ENCODE peak calls at places on chromosome 12, in seven cellular contexts. One of them, this sample, is unnamed.

GRCh38 chr12:11877869-11878780 is 192.6 kb upstream of the BCL2L14 start:
- DNase-seq in transverse colon: peak
- DNase-seq in prostate gland: no peak
- DNase-seq in psoas muscle: no peak
- DNase-seq in lung: no peak
- DNase-seq in foreskin fibroblast: peak
- DNase-seq in AG09309: peak
- DNase-seq in this sample: no peak

GRCh38 chr12:132523576-132524331 is 33.8 kb downstream of the FBRSL1 start:
- DNase-seq in prostate gland: peak
- DNase-seq in foreskin fibroblast: peak
- DNase-seq in lung: peak
- DNase-seq in psoas muscle: peak
- DNase-seq in AG09309: no peak
- DNase-seq in transverse colon: peak
- DNase-seq in this sample: no peak

GRCh38 chr12:81627336-81628189 is 131.6 kb downstream of the PPFIA2 start:
- DNase-seq in lung: no peak
- DNase-seq in psoas muscle: no peak
- DNase-seq in transverse colon: no peak
- DNase-seq in foreskin fibroblast: peak
- DNase-seq in prostate gland: peak
- DNase-seq in AG09309: peak
- DNase-seq in this sample: peak

GRCh38 chr12:132275110-132275531 is 54.3 kb downstream of the GALNT9 start:
- DNase-seq in transverse colon: peak
- DNase-seq in AG09309: peak
- DNase-seq in psoas muscle: no peak
- DNase-seq in lung: no peak
- DNase-seq in prostate gland: peak
- DNase-seq in foreskin fibroblast: peak
- DNase-seq in this sample: no peak

GRCh38 chr12:120234643-120235368 is 30.7 kb downstream of the PXN start:
- DNase-seq in psoas muscle: peak
- DNase-seq in AG09309: peak
- DNase-seq in foreskin fibroblast: peak
- DNase-seq in lung: peak
- DNase-seq in prostate gland: peak
- DNase-seq in transverse colon: peak
- DNase-seq in this sample: peak

GRCh38 chr12:78192979-78193378 is 362.3 kb downstream of the NAV3 start:
- DNase-seq in prostate gland: no peak
- DNase-seq in AG09309: no peak
- DNase-seq in transverse colon: no peak
- DNase-seq in foreskin fibroblast: peak
- DNase-seq in psoas muscle: no peak
- DNase-seq in lung: no peak
- DNase-seq in this sample: no peak

GRCh38 chr12:39372929-39373328 is 70.0 kb downstream of the KIF21A start:
- DNase-seq in AG09309: no peak
- DNase-seq in psoas muscle: no peak
- DNase-seq in foreskin fibroblast: no peak
- DNase-seq in transverse colon: no peak
- DNase-seq in prostate gland: no peak
- DNase-seq in lung: no peak
- DNase-seq in this sample: no peak

GRCh38 chr12:60539592-60539991 is 943.8 kb downstream of the SLC16A7 start:
- DNase-seq in foreskin fibroblast: no peak
- DNase-seq in AG09309: no peak
- DNase-seq in transverse colon: no peak
- DNase-seq in lung: no peak
- DNase-seq in prostate gland: no peak
- DNase-seq in psoas muscle: no peak
- DNase-seq in this sample: no peak

GRCh38 chr12:121562484-121562883 is 18.3 kb downstream of the KDM2B start:
- DNase-seq in foreskin fibroblast: no peak
- DNase-seq in psoas muscle: no peak
- DNase-seq in transverse colon: no peak
- DNase-seq in lung: no peak
- DNase-seq in prostate gland: no peak
- DNase-seq in AG09309: no peak
- DNase-seq in this sample: no peak

GRCh38 chr12:123119808-123120207 is 31.1 kb downstream of the PITPNM2 start:
- DNase-seq in psoas muscle: no peak
- DNase-seq in lung: no peak
- DNase-seq in prostate gland: no peak
- DNase-seq in AG09309: no peak
- DNase-seq in foreskin fibroblast: peak
- DNase-seq in transverse colon: no peak
- DNase-seq in this sample: no peak

GRCh38 chr12:123388948-123389559 is 5.1 kb downstream of the KMT5A start:
- DNase-seq in psoas muscle: peak
- DNase-seq in foreskin fibroblast: no peak
- DNase-seq in lung: no peak
- DNase-seq in AG09309: no peak
- DNase-seq in transverse colon: no peak
- DNase-seq in prostate gland: no peak
- DNase-seq in this sample: no peak

GRCh38 chr12:124812972-124813371 is 50.7 kb downstream of the SCARB1 start:
- DNase-seq in AG09309: no peak
- DNase-seq in foreskin fibroblast: no peak
- DNase-seq in transverse colon: no peak
- DNase-seq in prostate gland: no peak
- DNase-seq in psoas muscle: no peak
- DNase-seq in lung: no peak
- DNase-seq in this sample: no peak

GRCh38 chr12:51752490-51752889 is 96.0 kb downstream of the FIGNL2 start:
- DNase-seq in AG09309: peak
- DNase-seq in psoas muscle: peak
- DNase-seq in prostate gland: no peak
- DNase-seq in transverse colon: peak
- DNase-seq in lung: peak
- DNase-seq in foreskin fibroblast: peak
- DNase-seq in this sample: peak

GRCh38 chr12:52025301-52026172 is 18.8 kb downstream of the TAMALIN start:
- DNase-seq in foreskin fibroblast: peak
- DNase-seq in psoas muscle: peak
- DNase-seq in lung: peak
- DNase-seq in prostate gland: peak
- DNase-seq in AG09309: no peak
- DNase-seq in transverse colon: peak
- DNase-seq in this sample: peak

GRCh38 chr12:25503666-25504065 is 49.4 kb downstream of the LMNTD1 start:
- DNase-seq in lung: no peak
- DNase-seq in AG09309: no peak
- DNase-seq in foreskin fibroblast: no peak
- DNase-seq in transverse colon: no peak
- DNase-seq in prostate gland: no peak
- DNase-seq in psoas muscle: no peak
- DNase-seq in this sample: no peak

GRCh38 chr12:63068857-63069442 is 82.1 kb downstream of the AVPR1A start:
- DNase-seq in AG09309: peak
- DNase-seq in psoas muscle: no peak
- DNase-seq in prostate gland: peak
- DNase-seq in foreskin fibroblast: peak
- DNase-seq in lung: no peak
- DNase-seq in transverse colon: no peak
- DNase-seq in this sample: no peak

DNA sequence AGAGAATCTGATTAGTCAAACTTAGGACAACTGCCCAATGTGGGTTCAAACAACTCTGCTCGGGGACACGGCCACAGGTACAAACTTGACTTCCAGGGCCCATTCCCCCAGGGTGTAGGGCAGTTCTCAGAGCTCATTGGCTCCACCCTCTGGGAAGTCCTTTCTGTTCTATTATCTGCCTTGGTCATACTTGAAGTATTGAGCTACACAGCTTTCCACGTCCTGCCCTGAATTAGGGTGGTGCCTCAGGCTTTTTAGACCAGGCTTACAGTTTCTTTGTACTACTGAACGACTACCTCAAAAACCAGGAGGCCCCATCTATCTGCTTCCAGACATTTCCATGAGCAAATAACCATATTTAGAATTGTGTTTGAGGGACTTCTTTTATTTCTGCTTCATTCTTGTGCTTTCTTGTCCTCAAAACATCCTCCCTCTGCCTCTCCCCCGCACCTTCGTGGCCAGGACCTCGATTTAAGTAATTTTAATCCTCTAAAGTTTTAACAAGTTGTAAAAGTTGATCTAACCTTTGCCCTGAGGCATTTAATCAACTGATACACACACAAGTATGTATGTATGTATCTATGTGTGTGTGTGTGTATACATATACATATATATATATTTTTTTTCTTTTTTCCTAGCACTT is 281.8 kb upstream of the AMIGO2 start:
- DNase-seq in AG09309: no peak
- DNase-seq in prostate gland: no peak
- DNase-seq in foreskin fibroblast: no peak
- DNase-seq in transverse colon: peak
- DNase-seq in psoas muscle: no peak
- DNase-seq in lung: no peak
- DNase-seq in this sample: no peak
- TF ChIP-seq CTCF in AG09309: no peak
- TF ChIP-seq CTCF in prostate gland: no peak
- TF ChIP-seq CTCF in foreskin fibroblast: no peak
- TF ChIP-seq CTCF in transverse colon: no peak
- TF ChIP-seq CTCF in psoas muscle: no peak
- TF ChIP-seq CTCF in lung: no peak
- TF ChIP-seq CTCF in this sample: no peak

GRCh38 chr12:6722863-6723262 is 983 bp upstream of the COPS7A start:
- DNase-seq in prostate gland: no peak
- DNase-seq in lung: no peak
- DNase-seq in psoas muscle: no peak
- DNase-seq in AG09309: no peak
- DNase-seq in foreskin fibroblast: no peak
- DNase-seq in transverse colon: no peak
- DNase-seq in this sample: no peak
- H3K4me3 ChIP-seq in prostate gland: no peak
- H3K4me3 ChIP-seq in lung: no peak
- H3K4me3 ChIP-seq in psoas muscle: peak
- H3K4me3 ChIP-seq in AG09309: no peak
- H3K4me3 ChIP-seq in foreskin fibroblast: no peak
- H3K4me3 ChIP-seq in transverse colon: no peak
- H3K4me3 ChIP-seq in this sample: no peak

GRCh38 chr12:96901175-96901574 is 5.9 kb upstream of the NEDD1 start:
- DNase-seq in transverse colon: no peak
- DNase-seq in foreskin fibroblast: no peak
- DNase-seq in lung: no peak
- DNase-seq in psoas muscle: no peak
- DNase-seq in AG09309: no peak
- DNase-seq in prostate gland: no peak
- DNase-seq in this sample: no peak

GRCh38 chr12:96906849-96907664 is at the start of gene NEDD1:
- DNase-seq in foreskin fibroblast: peak
- DNase-seq in transverse colon: peak
- DNase-seq in prostate gland: peak
- DNase-seq in AG09309: no peak
- DNase-seq in psoas muscle: peak
- DNase-seq in lung: peak
- DNase-seq in this sample: peak

GRCh38 chr12:96906498-96906848 is 584 bp upstream of the NEDD1 start:
- DNase-seq in AG09309: no peak
- DNase-seq in foreskin fibroblast: peak
- DNase-seq in lung: no peak
- DNase-seq in psoas muscle: no peak
- DNase-seq in prostate gland: no peak
- DNase-seq in transverse colon: no peak
- DNase-seq in this sample: no peak

GRCh38 chr12:96907681-96908163 is 665 bp downstream of the NEDD1 start:
- DNase-seq in prostate gland: peak
- DNase-seq in lung: no peak
- DNase-seq in psoas muscle: no peak
- DNase-seq in foreskin fibroblast: peak
- DNase-seq in transverse colon: peak
- DNase-seq in AG09309: no peak
- DNase-seq in this sample: peak

GRCh38 chr12:96902076-96902475 is 5.0 kb upstream of the NEDD1 start:
- DNase-seq in transverse colon: no peak
- DNase-seq in prostate gland: no peak
- DNase-seq in psoas muscle: no peak
- DNase-seq in foreskin fibroblast: no peak
- DNase-seq in lung: no peak
- DNase-seq in AG09309: no peak
- DNase-seq in this sample: no peak
- TF ChIP-seq CTCF in transverse colon: no peak
- TF ChIP-seq CTCF in prostate gland: no peak
- TF ChIP-seq CTCF in psoas muscle: no peak
- TF ChIP-seq CTCF in foreskin fibroblast: no peak
- TF ChIP-seq CTCF in lung: no peak
- TF ChIP-seq CTCF in AG09309: no peak
- TF ChIP-seq CTCF in this sample: peak

DNA sequence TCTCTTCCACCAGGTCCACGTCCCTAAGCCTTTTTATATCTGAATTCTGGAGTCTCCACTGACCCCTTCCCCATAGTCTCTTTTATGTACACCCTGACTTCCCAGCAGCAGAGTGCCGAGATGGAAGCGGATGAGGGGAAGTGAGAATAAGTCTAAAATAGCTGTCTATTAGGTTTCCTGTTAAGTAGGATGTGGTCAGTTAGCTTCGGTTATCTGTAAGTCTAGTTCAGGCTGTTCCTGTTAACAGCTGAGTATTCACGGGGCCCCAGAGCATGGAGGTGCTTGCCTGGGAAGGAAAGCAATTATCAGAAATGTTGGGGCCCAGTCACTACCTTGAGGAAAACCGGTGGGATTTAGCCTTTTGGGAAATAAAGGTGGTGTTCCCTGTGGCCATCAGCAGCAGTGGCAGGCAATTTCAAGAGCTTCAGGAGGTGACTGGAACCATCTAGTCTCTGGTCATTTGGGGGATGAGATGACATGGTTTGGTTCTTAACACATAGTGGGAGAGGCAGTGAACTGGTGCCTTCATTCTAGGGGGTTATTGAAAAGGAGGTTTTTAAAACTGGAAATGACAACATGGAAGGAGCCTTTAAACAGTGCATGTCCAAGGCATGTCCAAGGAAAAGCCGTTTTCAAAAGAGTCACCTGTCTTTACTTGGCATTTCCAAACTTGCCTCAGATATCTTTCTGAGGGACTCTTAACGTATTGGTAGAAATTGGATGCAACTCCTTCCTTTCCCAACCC is 21.8 kb downstream of the CHST11 start:
- DNase-seq in prostate gland: no peak
- DNase-seq in transverse colon: peak
- DNase-seq in lung: no peak
- DNase-seq in foreskin fibroblast: no peak
- DNase-seq in psoas muscle: no peak
- DNase-seq in AG09309: no peak
- DNase-seq in this sample: no peak
- H3K4me3 ChIP-seq in prostate gland: no peak
- H3K4me3 ChIP-seq in transverse colon: no peak
- H3K4me3 ChIP-seq in lung: no peak
- H3K4me3 ChIP-seq in foreskin fibroblast: no peak
- H3K4me3 ChIP-seq in psoas muscle: no peak
- H3K4me3 ChIP-seq in AG09309: no peak
- H3K4me3 ChIP-seq in this sample: no peak

This sample was measured in epithelial cell of proximal tubule.